ENCODE peak calls at places on chromosomes 3 and 15, in ten cellular contexts. G is GM19239; B is CD4-positive, CD25-positive, alpha-beta regulatory T cell; W is AG10803; Q is fibroblast of pulmonary artery; U is stomach; Y is A673; C is brain microvascular endothelial cell; H is A549; O is WTC11. Z is an unnamed sample.

GRCh38 chr3:125146601-125147490 is 65.7 kb downstream of the SLC12A8 start:
- DNase-seq in Y (no peak), U (no peak), Q (no peak), W (no peak), O (no peak), G (no peak), H (no peak), C (no peak), B (no peak), Z (no peak)

GRCh38 chr3:23236890-23237289 is 33.8 kb downstream of the UBE2E2 start:
- DNase-seq in H (no peak), Y (no peak), G (no peak), O (no peak), W (no peak), Q (no peak), B (no peak), U (no peak), C (no peak), Z (no peak)

GRCh38 chr3:46711770-46712169 is 5.9 kb downstream of the PRSS50 start:
- DNase-seq in C (no peak), B (no peak), O (peak), H (no peak), Y (no peak), W (no peak), Q (no peak), U (no peak), G (no peak), Z (no peak)

GRCh38 chr3:7075901-7076300 is 215.0 kb downstream of the GRM7 start:
- DNase-seq in U (no peak), Y (no peak), W (no peak), C (no peak), B (no peak), H (no peak), Q (no peak), G (no peak), O (no peak), Z (no peak)

GRCh38 chr3:32315441-32315840 is 76.2 kb upstream of the CMTM7 start:
- DNase-seq in H (no peak), U (no peak), O (no peak), Y (no peak), G (no peak), C (no peak), B (no peak), Q (no peak), W (no peak), Z (no peak)

GRCh38 chr3:160784853-160785252 is 28.8 kb downstream of the PPM1L start:
- DNase-seq in G (no peak), W (no peak), H (no peak), C (no peak), U (peak), O (no peak), Q (no peak), Y (no peak), B (no peak), Z (no peak)

GRCh38 chr3:65170357-65171090 is 482.7 kb upstream of the ADAMTS9 start:
- DNase-seq in U (peak), O (no peak), Y (peak), W (peak), B (no peak), G (no peak), C (peak), H (no peak), Q (peak), Z (peak)

GRCh38 chr15:69343133-69343532 is 44.4 kb downstream of the PAQR5 start:
- DNase-seq in C (no peak), U (no peak), Y (no peak), H (no peak), Q (no peak), O (no peak), W (no peak), G (no peak), B (no peak), Z (no peak)

GRCh38 chr3:8964436-8965370 is 1.4 kb upstream of the RAD18 start:
- DNase-seq in Q (peak), C (peak), O (peak), W (peak), H (peak), B (no peak), U (peak), Y (peak), G (no peak), Z (peak)

GRCh38 chr3:39573392-39573791 is 105.9 kb downstream of the MOBP start:
- DNase-seq in W (no peak), G (no peak), H (no peak), O (no peak), U (no peak), Y (no peak), B (no peak), Q (no peak), C (no peak), Z (no peak)

GRCh38 chr3:172516318-172517214 is 6.7 kb downstream of the TNFSF10 start:
- DNase-seq in H (no peak), O (no peak), Y (no peak), G (no peak), W (peak), B (no peak), C (peak), U (peak), Q (peak), Z (peak)

GRCh38 chr3:108673988-108674661 is 83.1 kb downstream of the RETNLB start:
- DNase-seq in U (no peak), O (no peak), G (no peak), Q (no peak), H (no peak), Y (no peak), B (no peak), C (no peak), W (no peak), Z (no peak)

GRCh38 chr3:105398407-105398806 is 31.7 kb downstream of the ALCAM start:
- DNase-seq in C (no peak), Q (no peak), B (no peak), W (no peak), H (no peak), Y (no peak), G (no peak), O (no peak), U (no peak), Z (no peak)

GRCh38 chr3:124702950-124703349 is 27.3 kb upstream of the UMPS start:
- DNase-seq in W (no peak), Q (no peak), B (no peak), U (no peak), G (no peak), C (peak), O (no peak), H (no peak), Y (no peak), Z (no peak)

GRCh38 chr3:105866656-105867653 is 1.9 kb downstream of the CBLB start:
- DNase-seq in G (peak), C (peak), U (no peak), Y (no peak), O (no peak), H (no peak), W (peak), B (no peak), Q (peak), Z (peak)

GRCh38 chr3:10228248-10228950 is 19.9 kb upstream of the TATDN2 start:
- DNase-seq in B (no peak), Q (peak), H (no peak), O (no peak), G (no peak), W (no peak), Y (no peak), U (no peak), C (peak), Z (peak)

GRCh38 chr3:72336821-72337479 is 511.3 kb downstream of the SHQ1 start:
- DNase-seq in H (no peak), U (peak), C (peak), Q (peak), W (peak), O (peak), Y (peak), B (no peak), G (no peak), Z (peak)

GRCh38 chr15:77693576-77693975 is 60.9 kb upstream of the LINGO1 start:
- DNase-seq in Q (no peak), O (no peak), H (no peak), Y (no peak), U (no peak), B (no peak), C (no peak), W (no peak), G (no peak), Z (no peak)

GRCh38 chr3:155426524-155427230 is 133.2 kb upstream of the STRIT1 start:
- DNase-seq in G (no peak), W (peak), C (peak), Y (no peak), H (no peak), B (no peak), Q (no peak), O (no peak), U (no peak), Z (no peak)

GRCh38 chr15:99472416-99473145 is 93.2 kb upstream of the MEF2A start:
- DNase-seq in Q (no peak), W (no peak), B (no peak), Y (no peak), U (no peak), C (no peak), G (no peak), O (no peak), H (no peak), Z (no peak)

GRCh38 chr3:32630266-32630665 is 54.7 kb upstream of the CNOT10 start:
- DNase-seq in C (no peak), O (no peak), G (no peak), Q (peak), H (peak), Y (no peak), W (peak), B (no peak), U (no peak), Z (no peak)

GRCh38 chr3:13401149-13401548 is 19.0 kb downstream of the NUP210 start:
- DNase-seq in B (no peak), C (no peak), H (no peak), U (no peak), O (no peak), Q (no peak), W (no peak), G (no peak), Y (no peak), Z (no peak)

GRCh38 chr15:79378394-79379158 is 53.6 kb upstream of the MINAR1 start:
- DNase-seq in Q (no peak), O (no peak), Y (peak), H (no peak), W (no peak), C (no peak), G (no peak), B (no peak), U (no peak), Z (peak)

GRCh38 chr15:49758856-49759255 is 138.0 kb downstream of the DTWD1 start:
- DNase-seq in C (no peak), U (no peak), Y (no peak), O (no peak), B (no peak), G (no peak), Q (no peak), H (no peak), W (no peak), Z (no peak)

GRCh38 chr3:30435950-30436349 is 170.5 kb upstream of the TGFBR2 start:
- DNase-seq in U (no peak), Y (peak), Q (no peak), H (no peak), G (no peak), O (no peak), C (no peak), B (peak), W (peak), Z (no peak)

GRCh38 chr3:59654120-59654952 is 604.5 kb upstream of the CFAP20DC start:
- DNase-seq in H (no peak), U (no peak), B (no peak), Q (no peak), W (peak), O (no peak), Y (no peak), C (no peak), G (no peak), Z (no peak)

GRCh38 chr3:143658116-143658515 is 190.2 kb downstream of the SLC9A9 start:
- DNase-seq in C (no peak), O (no peak), Y (no peak), G (no peak), W (no peak), B (no peak), Q (no peak), U (no peak), H (no peak), Z (no peak)

GRCh38 chr3:31092748-31093607 is 198.5 kb upstream of the GADL1 start:
- DNase-seq in G (no peak), W (peak), Q (peak), H (no peak), C (peak), Y (peak), U (no peak), O (no peak), B (no peak), Z (peak)

GRCh38 chr3:177370396-177370795 is 173.1 kb upstream of the TBL1XR1 start:
- DNase-seq in C (no peak), Y (no peak), U (no peak), G (no peak), B (no peak), O (no peak), W (no peak), H (no peak), Q (no peak), Z (no peak)

GRCh38 chr15:68635142-68635541 is 56.3 kb downstream of the CORO2B start:
- DNase-seq in O (no peak), U (no peak), H (no peak), Q (no peak), C (no peak), G (no peak), B (no peak), W (peak), Y (no peak), Z (no peak)

GRCh38 chr3:29515451-29515850 is 234.6 kb downstream of the RBMS3 start:
- DNase-seq in Q (peak), O (no peak), H (no peak), W (peak), Y (no peak), U (no peak), C (peak), B (no peak), G (no peak), Z (peak)

Z was measured in endothelial cell of umbilical vein.